ENCODE peak calls at places on chromosome 20, in eight cellular contexts. P is activated CD4-positive, alpha-beta T cell treated with anti-CD3 and anti-CD28 coated beads, Interleukin-2, amount 50 U/mL, for 1 hour; L is ELR; X is PC-3; V is EH; U is left cardiac atrium; H is smooth muscle cell of the brain vasculature; S is NCI-H2029 treated with DMSO at 0.1 percent for 48 hours. N is an unnamed sample.

GRCh38 chr20:14488756-14489479 is 151.5 kb upstream of the FLRT3 start:
- DNase-seq in L (no peak), H (no peak), X (peak; percentile 53), P (no peak), U (no peak), S (no peak), V (no peak), N (peak; percentile 87)

GRCh38 chr20:46406986-46407670 is 713 bp upstream of the ELMO2 start:
- DNase-seq in V (no peak), H (peak; percentile 6), X (peak; percentile 66), L (peak; percentile 52), S (peak; percentile 42), P (peak; percentile 82), U (peak; percentile 72), N (peak; percentile 87)

GRCh38 chr20:9503530-9504251 is 10.7 kb upstream of the LAMP5 start:
- DNase-seq in H (no peak), U (no peak), V (peak; percentile 50), P (no peak), L (peak; percentile 28), S (no peak), X (no peak), N (no peak)

GRCh38 chr20:14838663-14839650 is 501.5 kb upstream of the FLRT3 start:
- DNase-seq in X (peak; percentile 91), H (peak; percentile 33), P (no peak), L (no peak), V (peak; percentile 52), U (no peak), S (peak; percentile 64), N (peak; percentile 42)

GRCh38 chr20:44295995-44296394 is 15.0 kb downstream of the FITM2 start:
- DNase-seq in U (no peak), V (no peak), H (no peak), L (no peak), X (no peak), P (no peak), S (no peak), N (peak; percentile 19)

GRCh38 chr20:45358282-45359068 is 4.5 kb upstream of the SYS1 start:
- DNase-seq in S (peak; percentile 93), X (no peak), P (no peak), L (peak; percentile 82), V (peak; percentile 90), U (peak; percentile 78), H (no peak), N (no peak)

GRCh38 chr20:61306935-61307475 is 54.9 kb downstream of the CDH4 start:
- DNase-seq in X (no peak), S (no peak), U (no peak), P (no peak), V (no peak), H (no peak), L (no peak), N (no peak)

GRCh38 chr20:58595167-58595566 is 55.9 kb upstream of the STX16 start:
- DNase-seq in S (no peak), U (no peak), X (peak; percentile 13), H (no peak), L (no peak), V (no peak), P (no peak), N (no peak)

GRCh38 chr20:11368965-11369711 is 548.6 kb upstream of the BTBD3 start:
- DNase-seq in H (no peak), U (no peak), X (no peak), L (no peak), S (no peak), P (no peak), V (no peak), N (no peak)

GRCh38 chr20:10658876-10659632 is 14.7 kb downstream of the JAG1 start:
- DNase-seq in S (no peak), L (no peak), V (peak; percentile 22), X (no peak), H (no peak), P (no peak), U (no peak), N (no peak)

GRCh38 chr20:4711511-4711910 is 10.2 kb upstream of the PRND start:
- DNase-seq in V (no peak), L (no peak), H (no peak), P (no peak), X (no peak), U (no peak), S (no peak), N (no peak)

GRCh38 chr20:44203161-44203560 is 7.4 kb downstream of the OSER1 start:
- DNase-seq in U (no peak), V (peak; percentile 72), H (no peak), X (no peak), S (no peak), L (peak; percentile 50), P (no peak), N (no peak)

GRCh38 chr20:36825374-36826104 is 50.4 kb upstream of the TLDC2 start:
- DNase-seq in S (peak; percentile 90), H (no peak), V (no peak), P (no peak), L (no peak), X (no peak), U (no peak), N (peak; percentile 61)

GRCh38 chr20:13822459-13822858 is 37.6 kb downstream of the NDUFAF5 start:
- DNase-seq in X (no peak), P (no peak), S (no peak), L (no peak), V (peak; percentile 27), H (no peak), U (no peak), N (no peak)

GRCh38 chr20:17849901-17850673 is 118.5 kb downstream of the SNX5 start:
- DNase-seq in P (no peak), S (no peak), L (peak; percentile 99), V (peak; percentile 100), X (peak; percentile 97), U (peak; percentile 86), H (peak; percentile 66), N (no peak)